ENCODE peak calls at places on chromosomes 6 and 20, in four cellular contexts. R is ACHN, X is HT1080, K is A172. H is an unnamed sample.

GRCh38 chr6:131635384-131636340 is 1.4 kb upstream of the ENPP3 start:
- DNase-seq in R (peak), X (no peak), K (no peak), H (no peak)

GRCh38 chr6:9463311-9463710 is 951.6 kb downstream of the TFAP2A start:
- DNase-seq in K (no peak), X (no peak), R (no peak), H (no peak)

GRCh38 chr6:166330612-166331011 is 11.7 kb downstream of the SFT2D1 start:
- DNase-seq in K (no peak), X (no peak), R (peak), H (peak)

GRCh38 chr6:113774122-113774835 is 82.9 kb upstream of the MARCKS start:
- DNase-seq in R (no peak), K (no peak), X (no peak), H (peak)

GRCh38 chr6:63731946-63732735 is 96.5 kb downstream of the PHF3 start:
- DNase-seq in K (peak), X (peak), R (no peak), H (no peak)

GRCh38 chr6:49815166-49815565 is 28.1 kb upstream of the PGK2 start:
- DNase-seq in R (no peak), X (no peak), K (no peak), H (no peak)

GRCh38 chr20:40705413-40705812 is 16.4 kb upstream of the MAFB start:
- DNase-seq in R (no peak), X (no peak), K (no peak), H (no peak)

GRCh38 chr6:89350281-89351037 is 2.1 kb downstream of the UBE2J1 start:
- DNase-seq in X (no peak), K (no peak), R (no peak), H (no peak)

GRCh38 chr20:5844063-5844681 is 94.0 kb downstream of the SHLD1 start:
- DNase-seq in R (peak), K (peak), X (peak), H (no peak)

GRCh38 chr6:35392111-35392702 is 49.8 kb downstream of the PPARD start:
- DNase-seq in K (no peak), R (no peak), X (no peak), H (peak)

GRCh38 chr6:148658701-148659100 is 88.1 kb upstream of the UST start:
- DNase-seq in X (no peak), R (no peak), K (no peak), H (no peak)

GRCh38 chr6:82033631-82034211 is 213.8 kb downstream of the IBTK start:
- DNase-seq in X (no peak), K (no peak), R (no peak), H (no peak)

GRCh38 chr6:159108438-159108985 is 60.7 kb upstream of the FNDC1 start:
- DNase-seq in X (no peak), R (no peak), K (no peak), H (no peak)

GRCh38 chr20:57544838-57545564 is 15.9 kb upstream of the PCK1 start:
- DNase-seq in R (no peak), K (no peak), X (no peak), H (peak)

GRCh38 chr6:30882764-30883475 is 1.4 kb upstream of the DDR1 start:
- DNase-seq in R (no peak), X (no peak), K (no peak), H (peak)

GRCh38 chr6:136499370-136499769 is 50.9 kb downstream of the MAP7 start:
- DNase-seq in X (no peak), K (no peak), R (no peak), H (no peak)

GRCh38 chr6:39387785-39388184 is 65.3 kb upstream of the KCNK16 start:
- DNase-seq in X (peak), R (no peak), K (peak), H (no peak)

GRCh38 chr6:130843575-130844320 is 16.5 kb downstream of the SMLR1 start:
- DNase-seq in X (peak), K (peak), R (peak), H (peak)

GRCh38 chr6:138885156-138885819 is 89.4 kb downstream of the ECT2L start:
- DNase-seq in X (no peak), K (no peak), R (no peak), H (no peak)

GRCh38 chr6:135680964-135681913 is 170.3 kb upstream of the PDE7B start:
- DNase-seq in X (peak), R (no peak), K (no peak), H (no peak)

GRCh38 chr6:83879746-83880145 is 20.3 kb downstream of the CYB5R4 start:
- DNase-seq in X (no peak), R (no peak), K (peak), H (no peak)

GRCh38 chr20:57821930-57822329 is 112.1 kb upstream of the PMEPA1 start:
- DNase-seq in X (no peak), K (no peak), R (no peak), H (no peak)

GRCh38 chr6:110645685-110646418 is 169.4 kb downstream of the CDK19 start:
- DNase-seq in R (no peak), X (no peak), K (no peak), H (no peak)

GRCh38 chr6:7697432-7697819 is 28.5 kb upstream of the BMP6 start:
- DNase-seq in X (peak), K (no peak), R (no peak), H (no peak)

GRCh38 chr6:72552938-72553337 is 68.9 kb upstream of the KCNQ5 start:
- DNase-seq in R (no peak), X (peak), K (peak), H (no peak)

GRCh38 chr6:20427856-20428255 is 26.2 kb downstream of the E2F3 start:
- DNase-seq in R (no peak), K (no peak), X (no peak), H (peak)

GRCh38 chr20:10113746-10114145 is 79.0 kb downstream of the ANKEF1 start:
- DNase-seq in X (peak), K (no peak), R (no peak), H (no peak)

GRCh38 chr20:25197173-25197869 is 1.8 kb downstream of the ENTPD6 start:
- DNase-seq in X (no peak), R (no peak), K (no peak), H (no peak)

GRCh38 chr20:18066421-18067333 is 9.0 kb upstream of the OVOL2 start:
- DNase-seq in R (no peak), K (no peak), X (peak), H (no peak)

GRCh38 chr6:127058027-127058426 is 60.4 kb upstream of the RSPO3 start:
- DNase-seq in K (peak), R (peak), X (peak), H (no peak)

H was measured in hepatocyte.